ENCODE peak calls at places on chromosomes 1 and 21, in seven cellular contexts. Z is GM23338, M is H1, N is endothelial cell of umbilical vein, K is GM12878, J is HepG2, D is K562. A is an unnamed sample.

GRCh38 chr1:39898146-39898545 is 3.6 kb downstream of the MYCL start:
- DNase-seq in Z (peak; percentile 73), M (no peak), N (peak; percentile 58), K (no peak), J (no peak), D (no peak), A (no peak)

GRCh38 chr1:108646661-108647269 is 14.1 kb downstream of the HENMT1 start:
- DNase-seq in Z (no peak), M (no peak), N (peak; percentile 14), K (no peak), J (peak; percentile 84), D (no peak), A (no peak)

GRCh38 chr1:232589111-232589808 is 40.7 kb downstream of the SIPA1L2 start:
- DNase-seq in Z (no peak), M (no peak), N (no peak), K (no peak), J (no peak), D (no peak), A (no peak)

GRCh38 chr1:160189649-160190625 is at the start of gene CASQ1:
- DNase-seq in Z (no peak), M (no peak), N (peak; percentile 67), K (no peak), J (no peak), D (no peak), A (no peak)

GRCh38 chr1:148264374-148265276 is 112.5 kb upstream of the NBPF11 start:
- DNase-seq in Z (peak; percentile 95), M (peak; percentile 85), N (peak; percentile 40), K (no peak), J (no peak), D (peak; percentile 74), A (peak; percentile 94)

GRCh38 chr1:108125312-108126138 is 74.6 kb downstream of the SLC25A24 start:
- DNase-seq in Z (peak; percentile 87), M (peak; percentile 60), N (peak; percentile 78), K (peak; percentile 26), J (peak; percentile 61), D (peak; percentile 83), A (peak; percentile 57)

GRCh38 chr1:2044510-2045319 is 5.5 kb upstream of the PRKCZ start:
- DNase-seq in Z (peak; percentile 70), M (peak; percentile 92), N (peak; percentile 45), K (no peak), J (peak; percentile 33), D (peak; percentile 94), A (no peak)

GRCh38 chr1:44676484-44677200 is 2.1 kb downstream of the ARMH1 start:
- DNase-seq in Z (no peak), M (no peak), N (peak; percentile 15), K (no peak), J (no peak), D (no peak), A (no peak)

GRCh38 chr1:112501810-112502641 is 6.7 kb upstream of the WNT2B start:
- DNase-seq in Z (peak; percentile 67), M (peak; percentile 74), N (peak; percentile 71), K (no peak), J (peak; percentile 7), D (peak; percentile 62), A (no peak)

GRCh38 chr1:174740248-174740990 is 259.3 kb upstream of the CACYBP start:
- DNase-seq in Z (no peak), M (no peak), N (no peak), K (no peak), J (peak; percentile 7), D (no peak), A (no peak)

GRCh38 chr1:229203030-229203751 is 67.7 kb upstream of the RAB4A start:
- DNase-seq in Z (peak; percentile 98), M (peak; percentile 82), N (no peak), K (no peak), J (peak; percentile 94), D (peak; percentile 80), A (peak; percentile 57)

GRCh38 chr1:151790940-151791651 is 796 bp upstream of the TDRKH start:
- DNase-seq in Z (peak; percentile 44), M (no peak), N (peak; percentile 33), K (no peak), J (peak; percentile 11), D (peak; percentile 68), A (no peak)

GRCh38 chr21:45655071-45655470 is 11.5 kb downstream of the PCBP3 start:
- DNase-seq in Z (no peak), M (no peak), N (no peak), K (no peak), J (no peak), D (no peak), A (no peak)

GRCh38 chr1:51569284-51570062 is 47.4 kb upstream of the OSBPL9 start:
- DNase-seq in Z (peak; percentile 38), M (no peak), N (peak; percentile 77), K (peak; percentile 84), J (peak; percentile 16), D (peak; percentile 52), A (peak; percentile 82)

DNA sequence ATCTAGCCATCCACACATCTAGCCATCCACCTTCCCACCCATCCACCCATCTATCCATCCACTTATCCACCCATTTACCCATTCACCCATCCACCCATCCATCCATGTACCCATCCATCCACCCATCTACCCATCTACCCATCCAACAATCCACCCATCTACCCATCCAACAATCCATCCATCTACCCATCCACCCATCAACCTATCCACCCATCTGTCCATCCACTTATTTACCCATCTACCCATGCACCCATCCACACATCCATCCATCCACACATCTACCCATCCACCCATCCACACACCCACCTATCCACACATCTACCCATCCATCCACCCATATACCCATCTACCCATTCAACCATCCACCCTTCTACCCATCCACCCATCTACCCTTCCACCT is 238.4 kb downstream of the DYRK1A start:
- DNase-seq in Z (no peak), M (no peak), N (no peak), K (no peak), J (no peak), D (no peak), A (no peak)
- TF ChIP-seq POLR2AphosphoS5 in Z (no peak), M (no peak), N (no peak), K (no peak), J (no peak), D (no peak), A (no peak)

GRCh38 chr1:241157435-241157834 is 199.6 kb downstream of the RGS7 start:
- DNase-seq in Z (peak; percentile 11), M (no peak), N (no peak), K (no peak), J (no peak), D (no peak), A (no peak)
- TF ChIP-seq CTCF in Z (no peak), M (peak; percentile 35), N (no peak), K (no peak), J (no peak), D (no peak), A (no peak)

DNA sequence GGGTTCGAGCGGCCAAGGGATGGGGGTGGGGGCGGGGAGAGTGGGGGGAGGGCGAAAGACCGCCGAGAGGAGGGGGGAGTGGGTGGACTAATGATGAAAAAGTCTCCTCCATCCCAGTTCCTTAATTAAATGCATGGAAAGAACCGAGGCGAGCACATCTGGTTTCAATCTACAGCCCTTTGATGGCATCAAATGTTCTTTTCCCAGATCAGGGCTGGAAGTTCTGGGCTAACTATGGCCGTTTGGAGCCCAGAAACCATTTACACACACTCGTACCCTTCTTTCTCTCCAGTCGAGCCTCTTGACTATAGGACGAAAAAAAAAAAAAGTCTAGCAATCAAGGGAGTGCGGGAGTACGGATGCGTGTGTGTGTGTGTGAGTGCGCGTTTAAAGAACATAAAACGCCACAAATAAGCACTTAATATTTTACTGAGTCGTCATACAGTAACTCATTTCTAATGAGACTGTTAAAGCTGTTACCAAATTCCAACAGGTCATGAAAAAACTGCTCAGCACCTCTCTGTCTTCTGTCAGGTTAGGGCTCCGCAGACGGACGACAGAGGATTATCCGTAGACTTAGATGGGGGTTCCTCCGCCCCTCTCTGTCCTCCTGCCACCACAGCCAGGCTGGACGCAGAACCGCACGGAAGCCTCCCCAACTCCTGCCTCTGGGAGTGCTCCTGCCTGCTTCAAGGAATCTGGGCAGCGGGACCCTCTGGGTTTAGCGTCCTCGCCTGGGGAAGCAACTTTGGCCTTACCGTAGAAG is 2.1 kb upstream of the PRRX1 start:
- DNase-seq in Z (peak; percentile 79), M (peak; percentile 63), N (peak; percentile 31), K (no peak), J (no peak), D (no peak), A (no peak)
- TF ChIP-seq EZH2 in Z (peak; percentile 74), M (no peak), N (peak; percentile 55), K (no peak), J (no peak), D (no peak), A (no peak)

GRCh38 chr1:16110456-16110855 is 37.0 kb upstream of the FAM131C start:
- DNase-seq in Z (no peak), M (no peak), N (no peak), K (no peak), J (no peak), D (no peak), A (no peak)
- TF ChIP-seq POLR2AphosphoS5 in Z (no peak), M (no peak), N (no peak), K (no peak), J (no peak), D (no peak), A (no peak)

GRCh38 chr21:38171723-38172344 is 85.0 kb upstream of the KCNJ15 start:
- DNase-seq in Z (peak; percentile 78), M (peak; percentile 66), N (peak; percentile 87), K (no peak), J (no peak), D (no peak), A (no peak)
- TF ChIP-seq CTCF in Z (peak; percentile 25), M (peak; percentile 47), N (peak; percentile 38), K (no peak), J (no peak), D (no peak), A (no peak)

GRCh38 chr1:212289262-212290077 is 4.3 kb downstream of the PPP2R5A start:
- DNase-seq in Z (no peak), M (no peak), N (no peak), K (no peak), J (no peak), D (no peak), A (no peak)

GRCh38 chr1:212290608-212291007 is 5.4 kb downstream of the PPP2R5A start:
- DNase-seq in Z (no peak), M (no peak), N (peak; percentile 68), K (no peak), J (peak; percentile 16), D (no peak), A (no peak)

GRCh38 chr1:212292250-212292924 is 7.2 kb downstream of the PPP2R5A start:
- DNase-seq in Z (no peak), M (no peak), N (no peak), K (no peak), J (no peak), D (no peak), A (no peak)

GRCh38 chr1:212293579-212293978 is 8.4 kb downstream of the PPP2R5A start:
- DNase-seq in Z (peak; percentile 54), M (no peak), N (peak; percentile 38), K (no peak), J (no peak), D (no peak), A (no peak)

GRCh38 chr1:212291505-212292134 is 6.4 kb downstream of the PPP2R5A start:
- DNase-seq in Z (peak; percentile 86), M (no peak), N (peak; percentile 62), K (no peak), J (peak; percentile 50), D (peak; percentile 38), A (peak; percentile 27)
- TF ChIP-seq EZH2 in Z (no peak), M (no peak), N (no peak), K (no peak), J (no peak), D (no peak), A (no peak)

GRCh38 chr1:25727819-25728286 is 72.1 kb upstream of the SELENON start:
- DNase-seq in Z (peak; percentile 34), M (peak; percentile 50), N (peak; percentile 20), K (no peak), J (peak; percentile 23), D (peak; percentile 33), A (no peak)
- TF ChIP-seq POLR2AphosphoS5 in Z (no peak), M (no peak), N (no peak), K (no peak), J (no peak), D (no peak), A (no peak)